ENCODE peak calls at places on chromosomes 3 and 15, in six cellular contexts. M, W, Z, V, R and G are unnamed samples.

GRCh38 chr3:89184151-89184550 is 76.7 kb downstream of the EPHA3 start:
- DNase-seq in M (no peak), W (no peak), Z (no peak), V (no peak), R (no peak), G (no peak)

GRCh38 chr3:157502916-157503620 is at the start of gene VEPH1:
- DNase-seq in M (no peak), W (no peak), Z (no peak), V (no peak), R (no peak), G (no peak)

GRCh38 chr3:22372292-22372949 is 621.4 kb upstream of the ZNF385D start:
- DNase-seq in M (no peak), W (no peak), Z (no peak), V (no peak), R (no peak), G (no peak)

GRCh38 chr3:41997702-41998551 is 36.0 kb upstream of the ULK4 start:
- DNase-seq in M (no peak), W (peak), Z (no peak), V (no peak), R (no peak), G (no peak)

GRCh38 chr15:39242345-39242744 is 338.5 kb upstream of the THBS1 start:
- DNase-seq in M (no peak), W (no peak), Z (no peak), V (no peak), R (no peak), G (no peak)

GRCh38 chr15:37764733-37765191 is 169.7 kb upstream of the TMCO5A start:
- DNase-seq in M (peak), W (peak), Z (no peak), V (no peak), R (peak), G (peak)

GRCh38 chr15:99097441-99098410 is 7.2 kb upstream of the SYNM start:
- DNase-seq in M (no peak), W (no peak), Z (no peak), V (no peak), R (no peak), G (no peak)

GRCh38 chr3:187902938-187903337 is 157.7 kb upstream of the BCL6 start:
- DNase-seq in M (no peak), W (no peak), Z (no peak), V (no peak), R (no peak), G (no peak)

GRCh38 chr15:22892333-22892732 is 53.9 kb downstream of the NIPA2 start:
- DNase-seq in M (no peak), W (peak), Z (no peak), V (no peak), R (no peak), G (no peak)

GRCh38 chr15:22893881-22894280 is 55.4 kb downstream of the NIPA2 start:
- DNase-seq in M (no peak), W (no peak), Z (no peak), V (no peak), R (no peak), G (no peak)

GRCh38 chr15:22893081-22893480 is 54.6 kb downstream of the NIPA2 start:
- DNase-seq in M (no peak), W (no peak), Z (no peak), V (no peak), R (no peak), G (no peak)

GRCh38 chr15:22891426-22892210 is 53.2 kb downstream of the NIPA2 start:
- DNase-seq in M (no peak), W (no peak), Z (no peak), V (no peak), R (no peak), G (no peak)

GRCh38 chr15:22895465-22896190 is 57.2 kb downstream of the NIPA2 start:
- DNase-seq in M (no peak), W (peak), Z (no peak), V (peak), R (peak), G (no peak)
- H3K9ac ChIP-seq in M (no peak), W (peak), Z (no peak), V (no peak), R (peak), G (no peak)

DNA sequence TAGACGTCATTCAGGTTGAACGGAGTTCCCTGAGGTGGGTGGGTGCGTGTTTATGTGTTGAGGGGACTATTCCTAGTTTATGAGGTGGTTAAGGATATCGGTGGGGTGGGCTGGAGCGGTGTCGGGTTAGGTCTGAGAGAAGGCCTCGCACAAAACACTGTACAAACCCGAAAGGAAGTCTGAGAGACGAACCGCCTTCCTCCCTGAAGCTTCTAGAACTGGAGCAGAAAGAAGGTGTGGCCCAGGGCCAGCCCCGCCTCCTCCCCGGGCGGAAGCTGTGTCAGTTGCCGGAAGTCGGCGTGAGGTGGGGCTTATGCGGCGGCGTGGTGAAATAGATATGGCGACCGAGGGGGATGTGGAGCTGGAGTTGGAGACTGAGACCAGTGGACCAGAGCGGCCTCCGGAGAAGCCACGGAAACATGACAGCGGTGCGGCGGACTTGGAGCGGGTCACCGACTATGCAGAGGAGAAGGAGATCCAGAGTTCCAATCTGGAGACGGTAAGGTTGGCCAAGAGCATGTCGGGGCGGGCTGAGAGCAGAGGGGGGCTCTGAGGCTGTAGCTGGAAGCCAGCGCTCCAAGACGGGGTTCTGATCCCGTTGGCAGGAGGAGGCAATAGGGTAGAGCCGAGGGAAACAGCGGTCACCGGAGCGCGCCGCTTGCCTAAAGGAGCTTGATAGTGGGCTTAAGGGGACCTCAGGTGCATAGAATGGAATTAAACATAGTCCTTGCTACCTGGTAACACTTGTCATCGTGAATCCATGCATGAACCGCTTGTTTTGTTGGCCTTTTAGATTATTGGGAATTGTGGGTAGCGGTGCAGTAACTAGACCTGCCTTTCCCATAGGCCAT is at the start of gene HYPK:
- DNase-seq in M (peak), W (peak), Z (peak), V (peak), R (peak), G (peak)
- TF ChIP-seq POLR2A in M (peak), W (peak), Z (peak), V (peak), R (peak), G (peak)

GRCh38 chr3:24373198-24373959 is 121.3 kb downstream of the THRB start:
- DNase-seq in M (peak), W (no peak), Z (no peak), V (no peak), R (no peak), G (no peak)
- TF ChIP-seq MAX in M (no peak), W (no peak), Z (no peak), V (no peak), R (no peak), G (no peak)

DNA sequence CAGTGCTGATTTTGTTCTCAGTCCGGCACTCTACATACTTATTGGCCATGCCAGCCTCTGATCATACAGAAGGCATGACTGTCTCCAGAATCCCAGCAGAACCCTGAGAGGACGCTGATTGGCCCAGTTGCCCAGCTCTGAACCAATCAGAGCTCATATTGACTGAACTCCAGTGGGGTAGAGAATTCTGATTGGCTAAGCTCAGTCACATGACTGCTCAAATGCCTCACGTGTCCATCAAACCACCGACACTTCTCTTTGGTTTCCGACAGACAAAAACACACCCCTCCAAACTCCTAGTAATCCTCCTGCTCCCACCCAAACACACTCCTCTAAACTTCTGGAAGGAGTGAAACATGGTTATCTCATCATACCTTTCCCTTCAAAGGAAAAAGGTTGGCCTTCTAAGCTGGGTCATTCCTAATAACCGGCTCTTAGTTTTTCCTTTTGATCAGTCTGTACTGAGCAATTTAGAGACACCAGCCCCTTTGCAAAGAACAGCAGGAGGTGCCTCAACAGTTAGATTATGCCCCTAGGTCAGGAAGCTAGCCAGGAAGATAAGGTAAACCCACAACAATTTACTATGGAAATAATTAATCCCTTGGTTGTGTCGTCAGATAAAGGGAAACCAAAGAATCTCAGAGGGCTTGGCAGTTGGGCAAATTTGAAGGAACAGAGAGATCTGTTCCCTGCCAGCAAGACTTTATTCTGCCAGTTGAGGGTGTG is 187.8 kb downstream of the TLE3 start:
- DNase-seq in M (no peak), W (peak), Z (no peak), V (no peak), R (peak), G (no peak)
- H3K9ac ChIP-seq in M (no peak), W (no peak), Z (no peak), V (no peak), R (no peak), G (no peak)

GRCh38 chr3:133573629-133574194 is at the start of gene CDV3:
- DNase-seq in M (no peak), W (no peak), Z (no peak), V (no peak), R (no peak), G (no peak)

GRCh38 chr3:133575121-133575520 is 1.6 kb downstream of the CDV3 start:
- DNase-seq in M (no peak), W (no peak), Z (no peak), V (peak), R (no peak), G (peak)

GRCh38 chr3:133574260-133574881 is 885 bp downstream of the CDV3 start:
- DNase-seq in M (peak), W (peak), Z (no peak), V (peak), R (no peak), G (peak)

GRCh38 chr3:133572158-133573053 is 1.1 kb upstream of the CDV3 start:
- DNase-seq in M (no peak), W (peak), Z (no peak), V (peak), R (no peak), G (no peak)

DNA sequence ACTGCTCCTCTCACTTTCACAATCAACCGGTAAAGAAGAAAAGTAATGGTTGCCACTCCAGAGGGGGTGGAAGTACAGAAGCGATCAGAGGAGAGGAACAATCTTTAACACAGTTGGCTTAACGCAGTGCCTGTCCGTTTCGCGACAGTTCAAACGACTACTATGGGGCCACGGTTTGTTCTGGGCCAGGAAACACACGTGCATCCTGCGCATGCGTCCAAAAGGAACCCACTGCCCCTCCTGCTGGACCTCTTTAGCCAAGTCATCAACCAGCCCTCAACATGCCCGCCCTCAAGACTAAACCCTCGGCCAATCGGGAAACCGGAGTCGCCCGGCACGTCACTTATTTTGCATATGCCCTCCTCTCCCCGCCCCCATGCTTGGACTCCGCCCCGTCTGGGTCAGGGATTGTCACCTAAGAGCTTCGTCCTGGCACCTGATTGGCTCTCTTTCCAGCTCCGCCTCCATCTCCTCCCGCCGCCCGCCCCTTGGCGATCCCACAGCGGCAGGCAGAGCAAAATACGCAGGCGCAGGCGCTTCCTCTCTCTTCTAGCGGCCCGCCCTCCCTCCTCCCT is 345 bp upstream of the CDV3 start:
- DNase-seq in M (peak), W (peak), Z (peak), V (peak), R (peak), G (peak)
- TF ChIP-seq POLR2A in M (peak), W (peak), Z (no peak), V (no peak), R (peak), G (peak)

GRCh38 chr3:69435274-69436262 is 49.7 kb upstream of the FRMD4B start:
- DNase-seq in M (no peak), W (no peak), Z (no peak), V (no peak), R (no peak), G (no peak)
- TF ChIP-seq MAX in M (no peak), W (no peak), Z (no peak), V (no peak), R (no peak), G (no peak)

DNA sequence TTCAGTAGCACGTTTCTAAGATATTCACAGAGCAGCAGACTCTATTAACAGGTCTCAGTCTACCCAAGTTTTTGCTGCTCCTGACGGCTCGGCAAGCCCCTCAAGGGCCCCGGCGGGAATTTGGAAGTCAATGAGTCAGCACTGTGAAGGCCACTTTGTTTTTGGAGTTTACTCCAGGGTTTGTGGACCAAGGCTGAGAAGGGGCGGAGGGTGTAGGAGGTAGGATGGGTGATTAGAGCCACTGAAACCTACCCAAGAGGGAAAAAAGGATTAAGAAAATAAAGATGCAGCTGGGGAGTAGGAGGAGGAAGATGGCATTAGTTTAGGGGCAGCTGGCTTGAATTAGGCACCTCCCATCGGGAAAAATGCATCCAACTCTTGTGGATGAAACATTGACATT is 87.6 kb downstream of the BDH1 start:
- DNase-seq in M (no peak), W (no peak), Z (no peak), V (no peak), R (no peak), G (no peak)
- H3K9ac ChIP-seq in M (peak), W (no peak), Z (no peak), V (no peak), R (no peak), G (no peak)

GRCh38 chr3:44476963-44477311 is 533 bp downstream of the ZNF445 start:
- DNase-seq in M (no peak), W (no peak), Z (no peak), V (no peak), R (no peak), G (no peak)

GRCh38 chr3:44476181-44476599 is 1.3 kb downstream of the ZNF445 start:
- DNase-seq in M (no peak), W (no peak), Z (no peak), V (no peak), R (no peak), G (peak)

GRCh38 chr3:44478055-44478468 is 592 bp upstream of the ZNF445 start:
- DNase-seq in M (peak), W (no peak), Z (no peak), V (no peak), R (no peak), G (no peak)

GRCh38 chr3:44478606-44479094 is 1.2 kb upstream of the ZNF445 start:
- DNase-seq in M (peak), W (no peak), Z (no peak), V (no peak), R (no peak), G (no peak)

DNA sequence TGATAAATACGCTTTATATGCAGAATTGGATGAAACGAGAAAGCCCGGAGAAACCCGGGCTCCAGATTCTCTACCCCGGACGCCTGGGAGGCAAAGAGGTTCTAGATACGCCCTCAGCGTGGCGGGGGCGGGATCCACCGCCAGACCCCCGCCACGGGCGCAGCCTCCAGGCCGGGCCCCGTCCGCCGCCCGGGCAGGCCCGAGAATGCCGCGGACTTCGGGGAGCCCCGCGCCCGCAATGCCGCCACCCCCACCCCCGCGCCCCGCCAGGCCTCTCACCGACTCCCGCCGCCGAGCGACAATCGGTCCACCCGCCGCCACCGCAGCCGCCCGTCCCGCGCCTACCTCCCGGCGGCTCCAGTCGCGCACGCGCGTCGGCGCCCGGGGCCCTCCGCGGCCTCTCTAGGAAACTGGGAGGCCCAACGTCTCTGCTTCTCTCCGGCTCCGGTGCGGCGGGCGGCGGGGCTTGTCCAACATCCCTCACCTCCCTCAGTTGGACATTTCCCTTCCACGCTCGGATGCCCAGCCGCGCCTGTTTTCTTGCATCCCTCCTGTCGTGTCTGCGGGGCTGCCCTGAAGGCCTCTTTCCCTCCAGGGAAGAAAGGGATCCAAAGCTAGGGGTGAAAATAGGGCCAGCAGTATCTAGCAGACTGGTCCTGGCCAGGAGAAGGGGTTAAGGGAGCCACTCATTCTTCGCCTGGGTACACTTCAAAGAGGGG is at the start of gene ZNF445:
- DNase-seq in M (peak), W (peak), Z (no peak), V (no peak), R (peak), G (peak)
- TF ChIP-seq POLR2A in M (peak), W (peak), Z (peak), V (peak), R (peak), G (peak)

GRCh38 chr15:77508541-77509505 is 88.1 kb downstream of the HMG20A start:
- DNase-seq in M (no peak), W (no peak), Z (no peak), V (no peak), R (no peak), G (peak)
- TF ChIP-seq MAX in M (no peak), W (no peak), Z (no peak), V (no peak), R (no peak), G (no peak)

DNA sequence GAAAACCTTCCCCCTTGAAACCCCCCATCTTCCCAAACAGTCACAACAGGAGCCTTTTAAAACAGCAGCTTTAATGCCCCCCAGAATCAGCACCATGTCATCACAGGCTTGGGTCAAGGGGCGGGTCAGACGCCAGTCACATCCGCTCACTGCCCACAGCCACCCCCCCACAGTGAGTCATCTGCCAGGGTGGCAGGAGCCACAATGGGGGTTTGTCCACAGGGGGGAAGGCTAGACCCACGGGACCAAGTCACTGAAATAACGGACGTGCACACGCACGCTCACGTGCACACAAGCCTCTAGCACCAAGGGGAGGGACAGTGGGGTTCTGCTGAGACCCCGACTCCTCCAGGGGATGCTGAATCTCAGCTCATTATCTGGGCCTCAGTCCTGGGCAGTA is 441 bp upstream of the UCN2 start:
- DNase-seq in M (peak), W (no peak), Z (no peak), V (no peak), R (peak), G (peak)
- H3K9ac ChIP-seq in M (no peak), W (peak), Z (no peak), V (no peak), R (peak), G (peak)